ENCODE peak calls at places on chromosome 22, in four cellular contexts. A, P, Y and X are unnamed samples.

GRCh38 chr22:26428515-26429457 is at the start of gene ASPHD2:
- DNase-seq in A (peak; percentile 84), P (peak; percentile 80), Y (peak; percentile 33), X (peak; percentile 34)

GRCh38 chr22:44411226-44412135 is 86.6 kb downstream of the RTL6 start:
- DNase-seq in Y (peak; percentile 83), P (no peak), A (no peak), X (no peak)

GRCh38 chr22:48943567-48944432 is 883.9 kb downstream of the BRD1 start:
- DNase-seq in P (peak; percentile 4), A (no peak), Y (peak; percentile 5), X (no peak)

GRCh38 chr22:41831828-41832552 is 915 bp upstream of the SREBF2 start:
- DNase-seq in A (no peak), P (peak; percentile 7), Y (no peak), X (no peak)

GRCh38 chr22:27089303-27089702 is 431.9 kb downstream of the MIAT start:
- DNase-seq in P (no peak), A (no peak), Y (no peak), X (no peak)

GRCh38 chr22:27805841-27806240 is 4.3 kb upstream of the MN1 start:
- DNase-seq in P (no peak), Y (no peak), A (no peak), X (no peak)

GRCh38 chr22:30196141-30196866 is 50.3 kb downstream of the LIF start:
- DNase-seq in A (peak; percentile 94), P (peak; percentile 100), Y (peak; percentile 93), X (peak; percentile 88)

GRCh38 chr22:49268924-49269323 is 558.7 kb downstream of the BRD1 start:
- DNase-seq in A (no peak), Y (no peak), P (no peak), X (no peak)

GRCh38 chr22:22687638-22688500 is 43.5 kb downstream of the GGTLC2 start:
- DNase-seq in Y (peak; percentile 57), A (peak; percentile 63), P (peak; percentile 75), X (no peak)

GRCh38 chr22:26401726-26402125 is 27.3 kb upstream of the ASPHD2 start:
- DNase-seq in A (peak; percentile 35), Y (no peak), P (no peak), X (no peak)

GRCh38 chr22:49574861-49575702 is 252.6 kb downstream of the BRD1 start:
- DNase-seq in Y (no peak), P (no peak), A (no peak), X (no peak)

GRCh38 chr22:36107436-36107835 is 53.1 kb downstream of the APOL3 start:
- DNase-seq in Y (no peak), A (no peak), P (no peak), X (no peak)

GRCh38 chr22:24994070-24994763 is 41.7 kb downstream of the KIAA1671 start:
- DNase-seq in A (peak; percentile 64), P (peak; percentile 88), Y (peak; percentile 70), X (peak; percentile 75)

GRCh38 chr22:22110548-22111266 is 128.1 kb upstream of the TOP3B start:
- DNase-seq in A (peak; percentile 74), P (peak; percentile 91), Y (peak; percentile 73), X (peak; percentile 27)

GRCh38 chr22:48906177-48906835 is 921.4 kb downstream of the BRD1 start:
- DNase-seq in P (no peak), A (no peak), Y (no peak), X (no peak)

GRCh38 chr22:30882974-30883533 is 85.5 kb downstream of the MORC2 start:
- DNase-seq in Y (no peak), A (no peak), P (no peak), X (no peak)

GRCh38 chr22:49760280-49760629 is 67.4 kb downstream of the BRD1 start:
- DNase-seq in Y (no peak), A (no peak), P (no peak), X (no peak)

GRCh38 chr22:22156716-22157499 is 87.7 kb upstream of the VPREB1 start:
- DNase-seq in P (peak; percentile 72), Y (peak; percentile 75), A (peak; percentile 94), X (no peak)

GRCh38 chr22:36329217-36330078 is 58.3 kb downstream of the MYH9 start:
- DNase-seq in Y (peak; percentile 95), A (peak; percentile 99), P (peak; percentile 72), X (peak; percentile 95)

GRCh38 chr22:28442951-28443876 is 236.4 kb downstream of the TTC28 start:
- DNase-seq in P (peak; percentile 86), Y (no peak), A (peak; percentile 86), X (no peak)

GRCh38 chr22:47194476-47195155 is 432.2 kb downstream of the TBC1D22A start:
- DNase-seq in A (no peak), Y (no peak), P (no peak), X (no peak)

GRCh38 chr22:25970348-25970995 is 198.8 kb upstream of the SEZ6L start:
- DNase-seq in Y (no peak), P (no peak), A (peak; percentile 73), X (no peak)

GRCh38 chr22:27146871-27147591 is 489.6 kb downstream of the MIAT start:
- DNase-seq in A (no peak), Y (no peak), P (no peak), X (no peak)

GRCh38 chr22:27327497-27327896 is 474.1 kb downstream of the MN1 start:
- DNase-seq in P (no peak), Y (no peak), A (no peak), X (no peak)

GRCh38 chr22:50508897-50509296 is 873 bp downstream of the NCAPH2 start:
- DNase-seq in A (no peak), P (no peak), Y (no peak), X (no peak)

GRCh38 chr22:28711820-28712777 is 29.5 kb downstream of the CHEK2 start:
- DNase-seq in A (no peak), Y (peak; percentile 64), P (peak; percentile 95), X (no peak)

GRCh38 chr22:20433686-20434241 is 3.9 kb downstream of the SCARF2 start:
- DNase-seq in P (no peak), Y (no peak), A (no peak), X (no peak)

GRCh38 chr22:37643225-37643847 is 3.9 kb downstream of the SH3BP1 start:
- DNase-seq in Y (peak; percentile 80), A (peak; percentile 88), P (peak; percentile 82), X (peak; percentile 65)

GRCh38 chr22:42177891-42178336 is 47.3 kb upstream of the CYP2D6 start:
- DNase-seq in Y (no peak), A (no peak), P (no peak), X (no peak)

GRCh38 chr22:42388130-42388797 is 43.9 kb downstream of the NFAM1 start:
- DNase-seq in P (peak; percentile 25), A (peak; percentile 58), Y (peak; percentile 9), X (peak; percentile 15)

GRCh38 chr22:27647540-27647939 is 154.0 kb downstream of the MN1 start:
- DNase-seq in Y (no peak), P (no peak), A (no peak), X (no peak)

GRCh38 chr22:19715286-19715939 is 1.1 kb downstream of the SEPTIN5 start:
- DNase-seq in A (no peak), Y (no peak), P (no peak), X (no peak)

GRCh38 chr22:19847345-19847632 is 7.4 kb downstream of the GNB1L start:
- DNase-seq in P (no peak), Y (no peak), A (no peak), X (no peak)

GRCh38 chr22:29004647-29005371 is 56.8 kb downstream of the C22orf31 start:
- DNase-seq in P (no peak), A (peak; percentile 88), Y (no peak), X (no peak)

GRCh38 chr22:43349636-43350035 is 6.5 kb upstream of the SCUBE1 start:
- DNase-seq in Y (no peak), A (no peak), P (no peak), X (no peak)

GRCh38 chr22:49929553-49929979 is 11.1 kb downstream of the CRELD2 start:
- DNase-seq in P (peak; percentile 73), A (peak; percentile 81), Y (peak; percentile 62), X (no peak)

GRCh38 chr22:22410121-22410520 is 98.4 kb downstream of the ZNF280B start:
- DNase-seq in Y (no peak), P (no peak), A (no peak), X (no peak)

DNA sequence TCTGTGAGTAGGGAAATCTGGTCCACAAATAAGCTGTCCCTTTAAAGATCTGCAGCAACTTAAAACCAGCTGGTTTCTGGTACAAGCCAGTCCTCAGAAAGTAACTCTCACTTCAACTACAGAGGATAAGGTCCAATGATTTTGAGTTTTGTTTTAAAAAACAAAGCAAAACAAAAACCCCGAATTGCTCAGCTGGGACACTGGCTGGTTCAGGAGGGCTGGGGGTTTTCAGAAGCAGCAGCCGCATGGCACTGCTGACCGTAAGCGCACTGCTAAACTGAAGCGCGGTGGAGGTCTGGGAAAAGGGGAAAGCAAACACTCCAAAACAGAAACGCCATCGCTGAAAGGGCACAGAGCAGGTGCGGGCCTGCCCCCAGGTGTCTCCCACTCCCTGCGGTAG is 59.7 kb downstream of the MICAL3 start:
- DNase-seq in Y (no peak), P (no peak), A (no peak), X (no peak)
- H3K9me2 ChIP-seq in Y (no peaks in the 10 kb centered on the region), P (no peaks in the 10 kb centered on the region), A (no peaks in the 10 kb centered on the region), X (no peaks in the 10 kb centered on the region)

GRCh38 chr22:23858484-23858815 is 775 bp downstream of the SLC2A11 start:
- DNase-seq in A (no peak), P (no peak), Y (no peak), X (no peak)
- H3K27ac ChIP-seq in A (peak overlapping the region; percentile 92), P (no peak overlapping the region), Y (no peak overlapping the region), X (no peak overlapping the region)

DNA sequence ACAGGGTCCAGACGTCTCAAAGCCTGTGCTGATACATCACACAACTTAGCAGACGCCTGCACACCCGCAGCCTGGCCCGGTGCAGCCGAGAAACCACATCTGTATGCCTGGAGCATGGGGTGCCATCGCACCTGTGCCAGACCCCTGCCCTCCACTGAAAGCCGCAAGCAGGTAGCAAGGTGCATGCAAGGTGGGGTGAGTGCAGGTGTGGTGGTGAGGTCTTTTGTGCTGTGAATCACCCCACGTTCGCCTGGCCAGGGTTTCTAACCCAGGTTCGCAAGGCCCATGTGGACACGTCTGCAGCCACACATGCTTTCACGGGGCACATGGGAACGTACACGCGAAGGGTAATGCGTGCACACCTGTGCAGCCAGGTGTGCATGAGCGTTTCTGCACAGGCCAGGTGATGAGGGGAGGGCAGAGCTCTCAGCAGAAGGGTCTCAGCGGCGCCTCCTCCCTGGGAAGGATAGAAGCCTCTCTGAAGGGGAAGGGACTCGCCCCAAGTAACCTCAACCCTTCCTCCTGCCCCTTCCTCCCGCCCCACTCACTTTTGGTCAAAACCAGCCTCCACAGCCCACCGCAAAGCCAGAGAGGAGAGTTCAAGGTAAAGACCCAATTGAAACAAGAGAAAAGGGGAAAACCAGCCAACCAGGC is 19.5 kb downstream of the CBX7 start:
- DNase-seq in Y (no peak), P (no peak), A (no peak), X (no peak)
- TF ChIP-seq EZH2 in Y (no peak), P (no peak), A (no peak), X (no peak)

GRCh38 chr22:32803020-32803758 is 1.7 kb downstream of the TIMP3 start:
- DNase-seq in P (peak; percentile 89), A (no peak), Y (no peak), X (peak; percentile 69)
- H3K9me2 ChIP-seq in P (no peaks in the 10 kb centered on the region), A (no peaks in the 10 kb centered on the region), Y (no peaks in the 10 kb centered on the region), X (no peaks in the 10 kb centered on the region)

GRCh38 chr22:17941501-17942406 is 82.6 kb downstream of the MICAL3 start:
- DNase-seq in Y (no peak), A (no peak), P (no peak), X (no peak)
- H3K27ac ChIP-seq in Y (no peak overlapping the region), A (no peak overlapping the region), P (no peak overlapping the region), X (no peak overlapping the region)